ENCODE peak calls at places on chromosomes 7 and 10, in eight cellular contexts. Y is activated effector memory CD4-positive, alpha-beta T cell treated with anti-CD3 and anti-CD28 coated beads, Interleukin-2, amount 50 U/mL, for 16 hours; N is neural crest cell; J is K562; M is NCI-H510A; D is adrenal gland; H is NCI-H2081; E is keratinocyte. P is an unnamed sample.

GRCh38 chr7:128945668-128946366 is 8.1 kb downstream of the IRF5 start:
- DNase-seq in Y (no peak), M (no peak), N (no peak), D (no peak), E (no peak), J (no peak), H (no peak), P (no peak)

GRCh38 chr7:153640586-153640985 is 411.6 kb upstream of the DPP6 start:
- DNase-seq in N (no peak), Y (no peak), H (no peak), M (no peak), D (no peak), J (no peak), E (no peak), P (no peak)

GRCh38 chr10:110803830-110804338 is 67.8 kb upstream of the PDCD4 start:
- DNase-seq in H (no peak), E (no peak), Y (no peak), M (no peak), N (peak), D (peak), J (peak), P (no peak)

GRCh38 chr7:128835790-128836641 is 5.8 kb downstream of the FLNC start:
- DNase-seq in Y (no peak), D (no peak), H (no peak), M (no peak), E (no peak), J (no peak), N (no peak), P (no peak)

GRCh38 chr10:100614416-100614815 is 78.7 kb downstream of the HIF1AN start:
- DNase-seq in D (no peak), J (no peak), N (no peak), E (no peak), H (no peak), M (no peak), Y (no peak), P (no peak)

GRCh38 chr10:8504436-8504977 is 450.0 kb downstream of the GATA3 start:
- DNase-seq in E (no peak), H (no peak), M (no peak), Y (no peak), N (no peak), J (no peak), D (no peak), P (no peak)

GRCh38 chr10:6214612-6215011 is 11.9 kb downstream of the PFKFB3 start:
- DNase-seq in D (no peak), J (no peak), H (no peak), Y (no peak), N (no peak), M (no peak), E (no peak), P (no peak)

GRCh38 chr7:92226981-92227380 is 18.7 kb downstream of the KRIT1 start:
- DNase-seq in J (no peak), E (no peak), M (no peak), H (no peak), N (no peak), D (no peak), Y (no peak), P (no peak)

GRCh38 chr7:150849204-150849775 is 3.0 kb upstream of the AOC1 start:
- DNase-seq in J (no peak), Y (no peak), D (no peak), H (no peak), E (no peak), M (no peak), N (no peak), P (no peak)

GRCh38 chr10:125194814-125195213 is 34.5 kb upstream of the CTBP2 start:
- DNase-seq in E (no peak), Y (no peak), H (no peak), M (no peak), N (no peak), J (no peak), D (no peak), P (no peak)

GRCh38 chr7:155590215-155591023 is 44.1 kb upstream of the CNPY1 start:
- DNase-seq in N (peak), Y (no peak), J (peak), M (no peak), E (no peak), D (peak), H (peak), P (no peak)

GRCh38 chr7:142323706-142324105 is 65.8 kb upstream of the PRSS58 start:
- DNase-seq in J (peak), H (peak), E (no peak), Y (peak), M (no peak), N (peak), D (peak), P (no peak)

GRCh38 chr10:31140716-31141115 is 109.1 kb upstream of the ZNF438 start:
- DNase-seq in D (no peak), N (no peak), J (no peak), M (no peak), Y (no peak), E (no peak), H (no peak), P (no peak)

GRCh38 chr10:110931769-110932381 is 12.5 kb downstream of the SHOC2 start:
- DNase-seq in N (no peak), H (no peak), E (no peak), D (no peak), M (no peak), J (no peak), Y (no peak), P (no peak)

GRCh38 chr7:47407821-47408674 is 173.9 kb downstream of the TNS3 start:
- DNase-seq in J (no peak), M (no peak), E (no peak), H (no peak), D (peak), Y (no peak), N (no peak), P (no peak)

GRCh38 chr7:14822481-14822854 is 80.1 kb downstream of the DGKB start:
- DNase-seq in E (no peak), M (no peak), J (no peak), D (no peak), H (no peak), Y (no peak), N (no peak), P (no peak)

GRCh38 chr10:132229834-132230556 is 43.2 kb downstream of the DPYSL4 start:
- DNase-seq in D (peak), J (no peak), M (no peak), Y (no peak), H (no peak), N (no peak), E (no peak), P (no peak)

GRCh38 chr7:134565643-134566136 is 16.8 kb downstream of the AKR1B15 start:
- DNase-seq in Y (no peak), M (no peak), D (no peak), N (no peak), J (no peak), E (no peak), H (no peak), P (no peak)

GRCh38 chr10:117140525-117140902 is 2.4 kb upstream of the VAX1 start:
- DNase-seq in Y (no peak), E (no peak), H (no peak), M (no peak), N (no peak), J (no peak), D (no peak), P (no peak)

GRCh38 chr10:63083904-63084689 is 49.0 kb upstream of the NRBF2 start:
- DNase-seq in Y (peak), J (peak), N (peak), H (peak), M (peak), D (peak), E (no peak), P (peak)

GRCh38 chr10:48552946-48553564 is 51.8 kb downstream of the ARHGAP22 start:
- DNase-seq in Y (no peak), D (no peak), N (no peak), E (no peak), J (no peak), H (no peak), M (no peak), P (no peak)

GRCh38 chr7:87152897-87153641 is 816 bp downstream of the DMTF1 start:
- DNase-seq in N (peak), Y (peak), E (no peak), M (no peak), H (peak), D (peak), J (peak), P (no peak)

GRCh38 chr7:74709880-74710671 is 52.6 kb downstream of the GTF2I start:
- DNase-seq in H (no peak), Y (no peak), J (no peak), M (no peak), E (no peak), N (no peak), D (no peak), P (no peak)

GRCh38 chr10:124609698-124610097 is 134.5 kb downstream of the FAM53B start:
- DNase-seq in M (no peak), Y (no peak), H (no peak), E (no peak), N (no peak), J (no peak), D (no peak), P (no peak)

GRCh38 chr7:126436213-126436868 is 816.4 kb downstream of the GRM8 start:
- DNase-seq in J (no peak), D (no peak), H (no peak), M (no peak), E (no peak), N (no peak), Y (no peak), P (no peak)

GRCh38 chr7:22142593-22142992 is 196.9 kb upstream of the CDCA7L start:
- DNase-seq in N (no peak), D (no peak), M (no peak), E (no peak), H (no peak), J (no peak), Y (no peak), P (no peak)

GRCh38 chr10:100727808-100728207 is 17.6 kb upstream of the PAX2 start:
- DNase-seq in H (no peak), N (no peak), Y (no peak), J (no peak), M (no peak), D (no peak), E (no peak), P (no peak)

GRCh38 chr7:154960063-154960790 is 42.7 kb downstream of the PAXIP1 start:
- DNase-seq in Y (no peak), H (no peak), N (no peak), J (no peak), M (no peak), E (no peak), D (no peak), P (no peak)

P was measured in non-pigmented ciliary epithelial cell.